ENCODE peak calls at places on chromosome 7, in six cellular contexts. X is Peyer's patch; T is thyroid gland; P is sigmoid colon; N is CD4-positive, alpha-beta memory T cell; M is tibial nerve. K is an unnamed sample. For H3K4me1, the result is how much of the 10 kb centered on the place peaks cover.

GRCh38 chr7:110973566-110973965 is 117.4 kb upstream of the LRRN3 start:
- DNase-seq in X (no peak), T (no peak), P (no peak), N (no peak), M (no peak), K (no peak)

GRCh38 chr7:47239927-47240570 is 341.9 kb downstream of the TNS3 start:
- DNase-seq in X (no peak), T (no peak), P (no peak), N (no peak), M (no peak), K (no peak)

GRCh38 chr7:17944720-17945119 is 4.4 kb upstream of the SNX13 start:
- DNase-seq in X (no peak), T (no peak), P (no peak), N (no peak), M (no peak), K (no peak)

GRCh38 chr7:85927226-85927625 is 716.5 kb upstream of the GRM3 start:
- DNase-seq in X (no peak), T (no peak), P (no peak), N (no peak), M (no peak), K (no peak)

GRCh38 chr7:151683615-151684407 is 164.1 kb upstream of the RHEB start:
- DNase-seq in X (no peak), T (no peak), P (peak), N (no peak), M (no peak), K (no peak)

GRCh38 chr7:87934699-87935372 is 785 bp downstream of the ADAM22 start:
- DNase-seq in X (no peak), T (peak), P (no peak), N (peak), M (no peak), K (no peak)

GRCh38 chr7:33821970-33822369 is 83.4 kb upstream of the BMPER start:
- DNase-seq in X (no peak), T (no peak), P (no peak), N (no peak), M (no peak), K (no peak)

GRCh38 chr7:50783801-50784507 is 1.3 kb upstream of the GRB10 start:
- DNase-seq in X (no peak), T (no peak), P (no peak), N (no peak), M (no peak), K (no peak)

GRCh38 chr7:66500087-66500486 is 128.6 kb upstream of the KCTD7 start:
- DNase-seq in X (no peak), T (no peak), P (peak), N (no peak), M (no peak), K (no peak)

DNA sequence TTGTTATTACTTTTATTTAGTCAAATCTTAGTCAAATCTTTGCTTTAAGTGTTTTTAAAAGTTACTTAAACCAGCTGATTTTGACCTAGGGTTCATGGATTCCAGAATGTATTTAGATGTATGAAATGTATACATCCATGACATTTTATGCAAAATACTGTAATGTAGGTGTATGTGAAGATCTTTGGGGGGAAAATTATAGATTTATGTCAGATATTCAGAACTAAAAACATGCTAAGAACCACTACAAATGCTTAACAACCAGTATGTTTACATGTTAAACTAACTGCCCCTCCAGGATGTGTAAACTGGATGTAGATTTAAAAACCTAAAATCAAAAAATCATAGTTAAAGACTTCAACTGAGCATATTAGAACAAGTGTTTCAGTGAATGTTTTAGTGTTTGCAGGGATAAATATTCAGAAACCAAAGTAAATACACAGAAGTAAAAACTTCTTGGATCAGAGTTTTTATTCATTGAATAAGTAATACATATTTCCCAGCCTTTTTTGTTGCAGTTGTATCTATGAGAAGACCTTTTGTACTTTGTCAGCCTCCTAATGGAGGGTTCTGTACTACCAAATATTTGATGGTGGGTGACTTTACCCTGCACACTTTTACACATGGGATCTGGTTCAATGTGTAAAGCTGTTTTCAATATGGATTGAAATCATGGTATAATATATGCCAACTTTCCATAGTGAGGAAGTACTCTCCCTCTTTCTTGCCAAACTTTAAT is 3.9 kb downstream of the CPED1 start:
- DNase-seq in X (no peak), T (no peak), P (no peak), N (no peak), M (no peak), K (no peak)
- H3K4me1 ChIP-seq in X (under half), T (under half), P (under half), N (under half), M (under half), K (under half)

DNA sequence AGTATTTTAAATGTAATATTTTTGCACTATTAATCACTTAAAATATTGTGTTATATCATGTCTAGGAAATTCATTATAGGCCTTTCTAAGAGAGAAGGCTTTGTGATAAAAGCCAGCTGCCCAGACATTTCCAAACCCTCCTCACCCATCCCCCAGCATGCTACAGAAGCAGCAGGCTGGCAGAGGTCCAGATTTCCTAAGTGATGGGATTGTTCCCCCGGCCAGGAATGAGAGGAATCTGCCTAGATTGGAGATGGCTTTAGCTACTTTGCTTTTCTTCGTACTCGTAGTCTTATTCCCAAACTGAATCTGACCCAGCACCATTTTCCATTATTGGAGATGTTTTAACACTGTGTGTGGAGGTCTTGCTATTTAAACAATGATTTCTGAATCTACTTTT is 29.4 kb downstream of the CDK14 start:
- DNase-seq in X (no peak), T (peak), P (peak), N (no peak), M (no peak), K (peak)
- H3K4me3 ChIP-seq in X (no peak), T (no peak), P (no peak), N (no peak), M (no peak), K (peak)

DNA sequence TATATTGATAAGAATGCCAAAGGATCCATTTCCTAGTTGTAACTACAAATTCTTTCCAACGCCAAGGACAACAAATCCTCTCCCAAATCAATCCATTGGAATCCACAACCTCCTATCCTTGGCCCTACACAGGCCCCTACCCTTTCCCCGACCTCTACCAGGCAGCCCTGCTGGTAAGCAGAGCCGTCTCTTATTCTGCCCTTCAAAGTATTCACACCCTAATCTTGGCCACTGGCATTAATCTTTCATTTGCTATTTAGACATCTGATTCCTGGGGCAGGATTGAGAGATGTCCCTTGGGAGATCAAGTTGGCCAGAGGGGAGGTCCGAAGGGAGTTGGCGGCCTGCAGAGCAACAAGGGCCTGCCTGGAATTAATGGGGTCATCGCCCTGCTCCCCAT is 161.4 kb downstream of the PLXNA4 start:
- DNase-seq in X (no peak), T (no peak), P (no peak), N (no peak), M (no peak), K (no peak)
- H3K4me1 ChIP-seq in X (under half), T (under half), P (under half), N (under half), M (under half), K (under half)

DNA sequence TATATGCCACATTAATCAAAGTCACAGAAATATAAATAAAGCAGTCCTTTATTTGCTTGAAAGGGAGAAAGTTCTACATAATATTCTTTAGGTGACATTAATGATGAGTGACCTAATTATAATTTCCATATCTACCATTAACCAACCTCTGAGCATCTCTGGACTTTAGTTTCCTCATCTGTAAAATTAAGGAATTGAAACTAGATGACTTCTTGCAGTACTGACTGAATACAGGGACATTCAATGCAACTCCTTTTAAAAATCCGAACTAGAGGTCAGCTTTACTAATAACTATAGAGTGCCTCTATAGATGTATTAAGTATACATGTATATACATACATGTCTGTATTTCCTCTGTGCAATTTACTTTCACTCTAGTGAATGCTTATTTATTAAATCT is 3.9 kb downstream of the FMC1 start:
- DNase-seq in X (no peak), T (no peak), P (no peak), N (no peak), M (no peak), K (no peak)
- H3K4me3 ChIP-seq in X (no peak), T (no peak), P (no peak), N (no peak), M (no peak), K (no peak)

GRCh38 chr7:157690058-157690832 is 353.4 kb downstream of the DNAJB6 start:
- DNase-seq in X (peak), T (no peak), P (no peak), N (no peak), M (no peak), K (no peak)
- H3K4me1 ChIP-seq in X (under half), T (under half), P (under half), N (under half), M (under half), K (under half)

GRCh38 chr7:122433765-122434164 is 129.2 kb upstream of the FEZF1 start:
- DNase-seq in X (no peak), T (no peak), P (no peak), N (no peak), M (no peak), K (no peak)

GRCh38 chr7:122442929-122443328 is 138.4 kb upstream of the FEZF1 start:
- DNase-seq in X (no peak), T (no peak), P (no peak), N (no peak), M (no peak), K (no peak)

GRCh38 chr7:122438001-122438400 is 133.5 kb upstream of the FEZF1 start:
- DNase-seq in X (no peak), T (no peak), P (no peak), N (no peak), M (no peak), K (no peak)

DNA sequence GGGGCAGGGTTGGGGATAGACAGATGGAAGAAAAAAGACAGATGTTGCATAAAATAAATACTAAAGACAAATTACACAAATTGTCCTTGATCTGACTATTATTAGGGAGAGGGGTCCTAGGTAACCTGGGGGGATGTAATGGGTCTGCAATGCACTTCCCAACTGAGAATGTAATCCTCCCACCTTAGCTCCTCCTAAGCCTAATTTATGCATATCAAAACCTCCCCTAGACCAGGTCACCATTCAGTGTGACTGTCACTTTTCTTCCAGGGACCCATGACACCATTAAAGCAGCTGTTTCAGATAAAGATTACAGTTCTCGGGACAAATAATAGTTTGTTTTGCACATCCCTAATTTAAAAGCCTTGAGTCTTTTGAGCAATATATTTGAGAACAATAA is 133.9 kb upstream of the FEZF1 start:
- DNase-seq in X (no peak), T (no peak), P (no peak), N (no peak), M (no peak), K (no peak)
- H3K4me3 ChIP-seq in X (no peak), T (no peak), P (no peak), N (no peak), M (no peak), K (no peak)

DNA sequence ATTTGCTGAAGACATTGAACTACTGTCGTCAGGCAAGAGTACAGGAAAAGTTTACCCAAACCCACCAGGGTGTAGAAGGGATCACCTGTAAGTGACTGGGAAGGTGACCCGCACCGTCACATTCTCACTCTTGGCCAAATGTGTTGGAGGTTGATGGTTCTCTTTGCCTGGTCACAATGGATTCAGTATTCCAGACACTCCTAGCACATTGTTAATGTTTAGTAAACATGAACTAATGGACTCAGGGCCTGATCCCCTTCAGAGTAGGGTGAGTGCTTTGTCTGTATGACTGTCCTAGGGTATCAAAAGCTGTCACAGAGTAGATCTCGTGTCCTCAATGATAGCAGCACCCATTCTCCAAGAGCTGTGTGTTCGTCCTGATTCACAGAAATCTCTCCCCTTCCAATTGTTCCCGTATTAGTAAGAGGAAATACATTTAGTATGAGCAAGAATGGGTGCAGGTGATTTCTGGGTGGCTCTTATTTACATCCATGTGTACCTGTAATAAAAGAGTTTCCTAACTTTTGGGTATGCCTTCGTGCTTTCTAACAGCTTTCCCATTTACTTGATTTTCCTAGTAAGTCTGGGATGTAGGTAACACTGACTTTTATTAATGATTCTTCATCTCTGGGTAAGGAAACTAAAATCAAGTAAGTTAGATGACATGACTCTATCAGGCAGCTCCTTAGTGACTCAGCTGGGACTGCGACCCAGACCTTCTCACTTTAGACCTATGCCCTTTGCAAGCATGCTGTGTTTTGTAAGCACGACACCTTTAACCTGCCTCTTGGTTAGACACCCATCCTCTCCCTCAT is 4.7 kb downstream of the EEPD1 start:
- DNase-seq in X (peak), T (no peak), P (no peak), N (no peak), M (no peak), K (no peak)
- H3K4me1 ChIP-seq in X (half or more), T (under half), P (half or more), N (under half), M (under half), K (under half)

DNA sequence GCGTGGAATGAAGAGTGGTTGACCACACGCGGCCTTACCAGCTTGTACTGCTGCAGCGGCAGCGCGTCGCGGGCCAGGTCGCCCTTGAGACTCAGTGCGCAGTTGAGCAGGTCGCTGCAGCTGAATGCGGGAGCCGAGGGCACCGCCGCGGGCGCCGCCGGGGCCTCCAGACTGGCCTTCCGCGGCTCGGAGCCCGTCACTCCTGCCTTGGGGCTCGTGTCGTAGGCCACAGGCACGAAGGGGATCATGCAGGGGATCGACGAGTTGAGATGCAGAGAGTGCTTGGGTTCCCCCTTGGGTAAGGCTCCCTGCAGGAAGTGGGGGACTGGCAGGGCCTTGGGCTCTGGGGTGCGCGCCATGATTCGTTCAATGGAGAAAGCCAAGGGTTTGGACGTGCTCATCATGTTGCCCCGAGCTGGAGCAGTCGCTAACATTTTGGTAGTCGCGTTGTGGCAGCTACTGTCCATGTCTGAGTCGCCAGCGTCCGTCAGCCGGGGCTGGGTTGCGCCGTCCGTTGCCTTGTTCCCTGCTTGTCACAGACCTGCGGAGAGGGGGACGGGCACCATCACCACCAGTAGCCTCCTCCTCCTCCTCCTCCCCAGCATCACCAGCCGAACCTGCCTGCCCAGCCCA is 463 bp downstream of the FEZF1 start:
- DNase-seq in X (no peak), T (no peak), P (no peak), N (no peak), M (no peak), K (no peak)
- H3K4me3 ChIP-seq in X (no peak), T (no peak), P (no peak), N (no peak), M (no peak), K (peak)

K was measured in right cardiac atrium.